ENCODE peak calls at places on chromosomes 16 and 17, in seven cellular contexts. A, N, R, M, I, U and O are unnamed samples.

GRCh38 chr17:60640503-60640902 is 37.1 kb upstream of the BCAS3 start:
- DNase-seq in A (no peak), N (no peak), R (peak; percentile 40), M (no peak), I (no peak), U (no peak), O (no peak)

GRCh38 chr16:3087243-3087791 is 11.8 kb downstream of the ZSCAN10 start:
- DNase-seq in A (no peak), N (peak; percentile 78), R (no peak), M (no peak), I (no peak), U (peak; percentile 66), O (no peak)

GRCh38 chr16:87705780-87706277 is 60.0 kb downstream of the KLHDC4 start:
- DNase-seq in A (no peak), N (no peak), R (no peak), M (no peak), I (no peak), U (no peak), O (no peak)

GRCh38 chr17:80855968-80856862 is 135.4 kb upstream of the CHMP6 start:
- DNase-seq in A (peak; percentile 93), N (peak; percentile 89), R (peak; percentile 98), M (no peak), I (peak; percentile 82), U (no peak), O (peak; percentile 90)

GRCh38 chr17:77420804-77421634 is 280.2 kb downstream of the SEC14L1 start:
- DNase-seq in A (peak; percentile 47), N (no peak), R (peak; percentile 86), M (peak; percentile 84), I (peak; percentile 18), U (no peak), O (peak; percentile 94)

GRCh38 chr16:85579883-85580607 is 33.1 kb upstream of the GSE1 start:
- DNase-seq in A (no peak), N (no peak), R (no peak), M (no peak), I (no peak), U (no peak), O (no peak)

GRCh38 chr16:68459457-68459856 is 11.1 kb upstream of the SMPD3 start:
- DNase-seq in A (no peak), N (no peak), R (no peak), M (no peak), I (no peak), U (no peak), O (no peak)

GRCh38 chr17:21677126-21677910 is 15.0 kb upstream of the KCNJ18 start:
- DNase-seq in A (no peak), N (no peak), R (no peak), M (no peak), I (no peak), U (no peak), O (peak; percentile 53)

GRCh38 chr16:77585379-77585778 is 136.9 kb upstream of the NUDT7 start:
- DNase-seq in A (no peak), N (peak; percentile 99), R (peak; percentile 85), M (no peak), I (no peak), U (no peak), O (no peak)

GRCh38 chr17:1244606-1245012 is 25.6 kb upstream of the BHLHA9 start:
- DNase-seq in A (no peak), N (no peak), R (no peak), M (no peak), I (no peak), U (no peak), O (no peak)

GRCh38 chr17:34580685-34581445 is 1.5 kb downstream of the TMEM132E start:
- DNase-seq in A (peak; percentile 14), N (no peak), R (no peak), M (no peak), I (no peak), U (no peak), O (no peak)

GRCh38 chr17:55740515-55741352 is 10.1 kb upstream of the PCTP start:
- DNase-seq in A (no peak), N (no peak), R (no peak), M (no peak), I (no peak), U (no peak), O (no peak)

GRCh38 chr16:52546291-52546941 is 527 bp downstream of the TOX3 start:
- DNase-seq in A (no peak), N (no peak), R (no peak), M (no peak), I (peak; percentile 9), U (peak; percentile 6), O (no peak)

GRCh38 chr17:45942284-45942683 is 47.9 kb downstream of the MAPT start:
- DNase-seq in A (no peak), N (no peak), R (peak; percentile 41), M (peak; percentile 41), I (peak; percentile 87), U (peak; percentile 81), O (peak; percentile 95)

GRCh38 chr17:74190807-74191206 is 12.7 kb upstream of the RPL38 start:
- DNase-seq in A (no peak), N (no peak), R (no peak), M (no peak), I (no peak), U (no peak), O (no peak)

GRCh38 chr16:21208831-21209230 is 2.5 kb downstream of the ZP2 start:
- DNase-seq in A (no peak), N (no peak), R (no peak), M (no peak), I (no peak), U (no peak), O (no peak)

GRCh38 chr16:66668777-66669444 is 27.6 kb downstream of the CMTM4 start:
- DNase-seq in A (no peak), N (no peak), R (no peak), M (no peak), I (no peak), U (no peak), O (no peak)

GRCh38 chr17:42780816-42781638 is 617 bp downstream of the WNK4 start:
- DNase-seq in A (no peak), N (no peak), R (no peak), M (no peak), I (no peak), U (no peak), O (no peak)

GRCh38 chr16:49874613-49875237 is 18.8 kb upstream of the ZNF423 start:
- DNase-seq in A (no peak), N (no peak), R (no peak), M (no peak), I (no peak), U (no peak), O (no peak)

GRCh38 chr16:87406495-87407088 is 14.5 kb downstream of the MAP1LC3B start:
- DNase-seq in A (no peak), N (no peak), R (no peak), M (no peak), I (no peak), U (no peak), O (peak; percentile 58)

GRCh38 chr16:82653550-82654511 is 27.1 kb downstream of the CDH13 start:
- DNase-seq in A (peak; percentile 61), N (peak; percentile 66), R (peak; percentile 98), M (peak; percentile 18), I (no peak), U (no peak), O (peak; percentile 56)

GRCh38 chr17:21042434-21043295 is at the start of gene USP22:
- DNase-seq in A (peak; percentile 43), N (no peak), R (no peak), M (no peak), I (no peak), U (no peak), O (no peak)

GRCh38 chr16:68782198-68783174 is 45.4 kb downstream of the CDH1 start:
- DNase-seq in A (peak; percentile 28), N (no peak), R (peak; percentile 22), M (no peak), I (no peak), U (no peak), O (no peak)

GRCh38 chr17:55294042-55294751 is 29.4 kb downstream of the HLF start:
- DNase-seq in A (no peak), N (no peak), R (no peak), M (no peak), I (no peak), U (no peak), O (no peak)

GRCh38 chr17:47719411-47720152 is 13.5 kb upstream of the TBX21 start:
- DNase-seq in A (peak; percentile 93), N (no peak), R (peak; percentile 89), M (no peak), I (no peak), U (no peak), O (no peak)

GRCh38 chr17:81427446-81428120 is 32.3 kb downstream of the BAHCC1 start:
- DNase-seq in A (no peak), N (no peak), R (no peak), M (no peak), I (peak; percentile 81), U (peak; percentile 70), O (no peak)

GRCh38 chr17:80029235-80029974 is 6.3 kb downstream of the TBC1D16 start:
- DNase-seq in A (no peak), N (no peak), R (peak; percentile 78), M (peak; percentile 87), I (peak; percentile 91), U (peak; percentile 79), O (peak; percentile 96)

GRCh38 chr17:80791758-80792284 is 199.8 kb upstream of the CHMP6 start:
- DNase-seq in A (peak; percentile 62), N (peak; percentile 90), R (peak; percentile 99), M (peak; percentile 79), I (peak; percentile 81), U (no peak), O (peak; percentile 93)

GRCh38 chr16:8854298-8854948 is 14.4 kb downstream of the CARHSP1 start:
- DNase-seq in A (no peak), N (no peak), R (no peak), M (no peak), I (no peak), U (no peak), O (peak; percentile 52)

GRCh38 chr16:57498031-57498430 is 11.7 kb upstream of the DOK4 start:
- DNase-seq in A (no peak), N (no peak), R (no peak), M (no peak), I (no peak), U (no peak), O (peak; percentile 43)

GRCh38 chr16:75116081-75116910 is at the start of gene LDHD:
- DNase-seq in A (no peak), N (no peak), R (peak; percentile 71), M (peak; percentile 72), I (peak; percentile 85), U (peak; percentile 85), O (peak; percentile 93)